ENCODE peak calls at places on chromosomes 11 and 22, in seven cellular contexts. One of them, this sample, is unnamed. For H3K4me1, the result is how much of the 10 kb centered on the place peaks cover.

GRCh38 chr22:29266564-29267461 is 968 bp downstream of the RHBDD3 start:
- DNase-seq in H9: no peak
- DNase-seq in H1: no peak
- DNase-seq in IMR-90: peak
- DNase-seq in mesendoderm: peak
- DNase-seq in trophoblast cell: no peak
- DNase-seq in neuronal stem cell: no peak
- DNase-seq in this sample: peak

GRCh38 chr11:111911563-111912401 is at the start of gene CRYAB:
- DNase-seq in H1: no peak
- DNase-seq in IMR-90: peak
- DNase-seq in trophoblast cell: peak
- DNase-seq in neuronal stem cell: no peak
- DNase-seq in H9: peak
- DNase-seq in mesendoderm: peak
- DNase-seq in this sample: peak

GRCh38 chr11:68827733-68828132 is 14.0 kb downstream of the CPT1A start:
- DNase-seq in H1: no peak
- DNase-seq in neuronal stem cell: no peak
- DNase-seq in mesendoderm: no peak
- DNase-seq in H9: no peak
- DNase-seq in trophoblast cell: no peak
- DNase-seq in IMR-90: no peak
- DNase-seq in this sample: no peak

GRCh38 chr11:94100253-94100652 is 28.4 kb upstream of the PANX1 start:
- DNase-seq in H1: no peak
- DNase-seq in trophoblast cell: no peak
- DNase-seq in neuronal stem cell: no peak
- DNase-seq in mesendoderm: no peak
- DNase-seq in IMR-90: no peak
- DNase-seq in H9: no peak
- DNase-seq in this sample: no peak

GRCh38 chr22:30495041-30495784 is 10.3 kb downstream of the SEC14L4 start:
- DNase-seq in mesendoderm: no peak
- DNase-seq in IMR-90: no peak
- DNase-seq in neuronal stem cell: no peak
- DNase-seq in trophoblast cell: no peak
- DNase-seq in H9: no peak
- DNase-seq in H1: no peak
- DNase-seq in this sample: no peak

GRCh38 chr11:15178214-15178613 is 63.5 kb downstream of the INSC start:
- DNase-seq in H9: no peak
- DNase-seq in IMR-90: no peak
- DNase-seq in H1: no peak
- DNase-seq in neuronal stem cell: no peak
- DNase-seq in mesendoderm: no peak
- DNase-seq in trophoblast cell: no peak
- DNase-seq in this sample: no peak

GRCh38 chr11:23974046-23974445 is 522.8 kb upstream of the LUZP2 start:
- DNase-seq in neuronal stem cell: peak
- DNase-seq in trophoblast cell: no peak
- DNase-seq in mesendoderm: no peak
- DNase-seq in IMR-90: no peak
- DNase-seq in H9: no peak
- DNase-seq in H1: no peak
- DNase-seq in this sample: no peak

GRCh38 chr11:44017443-44018126 is 30.2 kb upstream of the ACCSL start:
- DNase-seq in mesendoderm: no peak
- DNase-seq in IMR-90: no peak
- DNase-seq in neuronal stem cell: no peak
- DNase-seq in H9: no peak
- DNase-seq in H1: no peak
- DNase-seq in trophoblast cell: no peak
- DNase-seq in this sample: no peak

GRCh38 chr22:21984793-21985192 is 2.2 kb upstream of the TOP3B start:
- DNase-seq in neuronal stem cell: peak
- DNase-seq in IMR-90: peak
- DNase-seq in trophoblast cell: peak
- DNase-seq in mesendoderm: peak
- DNase-seq in H1: peak
- DNase-seq in H9: peak
- DNase-seq in this sample: peak

GRCh38 chr11:34165121-34165520 is 59.7 kb downstream of the NAT10 start:
- DNase-seq in trophoblast cell: no peak
- DNase-seq in H1: no peak
- DNase-seq in H9: no peak
- DNase-seq in mesendoderm: no peak
- DNase-seq in IMR-90: no peak
- DNase-seq in neuronal stem cell: no peak
- DNase-seq in this sample: no peak
- H2BK120ac ChIP-seq in trophoblast cell: no peak
- H2BK120ac ChIP-seq in H1: no peak
- H2BK120ac ChIP-seq in H9: no peak
- H2BK120ac ChIP-seq in mesendoderm: no peak
- H2BK120ac ChIP-seq in IMR-90: no peak
- H2BK120ac ChIP-seq in neuronal stem cell: no peak
- H2BK120ac ChIP-seq in this sample: no peak

DNA sequence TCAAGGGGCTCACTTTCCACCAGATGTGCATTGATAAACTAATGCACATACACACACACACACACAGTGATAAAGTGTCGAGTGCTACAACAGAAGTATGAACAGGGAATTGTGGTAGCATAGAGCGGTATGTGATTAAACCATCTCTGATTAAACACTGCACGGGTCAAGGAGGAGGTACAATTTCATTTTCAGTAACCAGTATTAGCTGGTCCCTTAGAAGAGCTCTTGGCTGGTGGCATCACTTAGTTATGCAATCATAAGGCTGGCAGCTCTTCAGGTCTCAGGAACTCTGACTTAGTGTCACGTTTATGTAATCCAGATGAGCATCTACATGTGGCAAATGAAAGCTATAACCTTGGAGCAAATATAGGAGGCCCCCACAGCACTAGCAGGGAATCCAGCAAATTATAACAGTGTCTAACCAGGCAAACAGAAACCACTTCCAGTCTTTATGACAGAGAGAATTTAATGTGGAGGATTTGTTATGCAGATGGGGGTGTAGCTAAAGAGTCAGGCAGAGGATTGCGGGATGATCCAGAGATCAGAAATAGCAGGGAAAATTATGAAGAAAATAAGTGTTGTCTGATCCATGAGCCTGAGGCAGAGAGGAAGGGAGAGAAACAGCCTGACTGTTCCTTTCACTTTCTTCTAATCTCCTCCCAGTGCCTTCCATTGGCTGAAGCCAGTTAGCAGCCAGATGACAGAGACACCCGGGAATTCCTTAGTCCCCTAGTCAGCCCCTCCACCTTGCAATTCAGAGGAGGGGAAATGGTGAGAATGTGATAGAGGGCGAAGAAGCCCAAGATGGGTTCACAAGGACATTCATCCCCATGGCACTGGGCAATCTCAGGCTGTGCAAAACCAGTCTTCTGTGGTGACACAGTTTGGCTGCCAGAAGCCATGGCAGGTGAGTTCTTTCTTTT is 533.1 kb upstream of the TENM4 start:
- DNase-seq in neuronal stem cell: peak
- DNase-seq in IMR-90: peak
- DNase-seq in trophoblast cell: no peak
- DNase-seq in mesendoderm: peak
- DNase-seq in H9: peak
- DNase-seq in H1: peak
- DNase-seq in this sample: peak
- H3K4me1 ChIP-seq in neuronal stem cell: under half
- H3K4me1 ChIP-seq in IMR-90: under half
- H3K4me1 ChIP-seq in trophoblast cell: under half
- H3K4me1 ChIP-seq in mesendoderm: under half
- H3K4me1 ChIP-seq in H9: under half
- H3K4me1 ChIP-seq in H1: under half
- H3K4me1 ChIP-seq in this sample: under half

DNA sequence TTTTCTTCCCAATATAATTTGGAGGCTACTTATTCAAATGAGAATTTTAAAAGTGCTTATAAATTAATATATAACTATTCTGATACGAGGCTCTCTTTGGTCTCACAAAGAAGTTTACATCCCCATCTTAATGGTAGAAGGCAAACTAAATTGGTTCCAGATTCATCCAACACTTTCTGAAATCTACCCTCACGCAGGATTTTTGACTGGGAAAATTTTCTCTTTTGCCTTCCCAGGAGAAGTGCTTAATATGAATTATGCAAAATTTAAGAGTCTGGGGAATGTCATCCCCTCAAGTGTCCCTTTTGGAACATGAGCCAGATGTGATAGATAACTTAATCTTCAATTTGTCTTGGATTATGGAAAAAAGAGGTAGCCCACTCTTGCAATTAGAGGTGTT is at the start of gene OR4C11:
- DNase-seq in mesendoderm: no peak
- DNase-seq in H1: no peak
- DNase-seq in neuronal stem cell: no peak
- DNase-seq in H9: no peak
- DNase-seq in IMR-90: no peak
- DNase-seq in trophoblast cell: no peak
- DNase-seq in this sample: no peak
- H2BK120ac ChIP-seq in mesendoderm: no peak
- H2BK120ac ChIP-seq in H1: no peak
- H2BK120ac ChIP-seq in neuronal stem cell: no peak
- H2BK120ac ChIP-seq in H9: no peak
- H2BK120ac ChIP-seq in IMR-90: no peak
- H2BK120ac ChIP-seq in trophoblast cell: no peak
- H2BK120ac ChIP-seq in this sample: no peak

GRCh38 chr11:701741-702513 is 4.1 kb upstream of the EPS8L2 start:
- DNase-seq in mesendoderm: no peak
- DNase-seq in neuronal stem cell: no peak
- DNase-seq in H9: no peak
- DNase-seq in IMR-90: no peak
- DNase-seq in trophoblast cell: no peak
- DNase-seq in H1: no peak
- DNase-seq in this sample: no peak

GRCh38 chr11:702731-703461 is 3.1 kb upstream of the EPS8L2 start:
- DNase-seq in H1: no peak
- DNase-seq in mesendoderm: no peak
- DNase-seq in H9: no peak
- DNase-seq in IMR-90: no peak
- DNase-seq in neuronal stem cell: no peak
- DNase-seq in trophoblast cell: no peak
- DNase-seq in this sample: no peak

GRCh38 chr11:704189-704798 is 1.7 kb upstream of the EPS8L2 start:
- DNase-seq in H9: no peak
- DNase-seq in trophoblast cell: no peak
- DNase-seq in IMR-90: no peak
- DNase-seq in mesendoderm: no peak
- DNase-seq in neuronal stem cell: no peak
- DNase-seq in H1: no peak
- DNase-seq in this sample: no peak

GRCh38 chr11:704799-705645 is 1.0 kb upstream of the EPS8L2 start:
- DNase-seq in trophoblast cell: peak
- DNase-seq in mesendoderm: no peak
- DNase-seq in H1: no peak
- DNase-seq in H9: peak
- DNase-seq in neuronal stem cell: no peak
- DNase-seq in IMR-90: no peak
- DNase-seq in this sample: no peak

DNA sequence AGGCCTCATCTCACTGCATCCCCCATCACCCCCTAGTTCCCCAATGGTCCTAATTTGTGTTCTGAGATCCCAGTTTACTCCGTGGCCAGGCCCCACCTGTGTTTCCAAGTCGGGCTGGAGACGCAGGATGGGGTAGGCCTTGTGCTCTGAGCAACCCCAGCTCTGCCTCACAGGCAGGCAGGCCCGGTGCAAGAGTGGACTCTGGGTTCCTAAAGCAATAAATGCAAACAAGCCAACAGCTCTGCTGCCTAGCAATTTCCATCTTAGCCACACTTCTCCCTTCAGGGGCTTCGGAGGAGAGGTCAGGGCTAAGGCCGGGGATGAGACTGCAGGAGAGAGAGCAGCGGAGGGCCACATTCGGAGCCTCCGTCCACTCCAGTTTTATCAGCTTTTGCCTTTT is 2.5 kb upstream of the EPS8L2 start:
- DNase-seq in mesendoderm: no peak
- DNase-seq in H1: no peak
- DNase-seq in neuronal stem cell: no peak
- DNase-seq in trophoblast cell: no peak
- DNase-seq in H9: no peak
- DNase-seq in IMR-90: no peak
- DNase-seq in this sample: no peak
- H3K4me1 ChIP-seq in mesendoderm: under half
- H3K4me1 ChIP-seq in H1: under half
- H3K4me1 ChIP-seq in neuronal stem cell: under half
- H3K4me1 ChIP-seq in trophoblast cell: under half
- H3K4me1 ChIP-seq in H9: under half
- H3K4me1 ChIP-seq in IMR-90: under half
- H3K4me1 ChIP-seq in this sample: half or more

DNA sequence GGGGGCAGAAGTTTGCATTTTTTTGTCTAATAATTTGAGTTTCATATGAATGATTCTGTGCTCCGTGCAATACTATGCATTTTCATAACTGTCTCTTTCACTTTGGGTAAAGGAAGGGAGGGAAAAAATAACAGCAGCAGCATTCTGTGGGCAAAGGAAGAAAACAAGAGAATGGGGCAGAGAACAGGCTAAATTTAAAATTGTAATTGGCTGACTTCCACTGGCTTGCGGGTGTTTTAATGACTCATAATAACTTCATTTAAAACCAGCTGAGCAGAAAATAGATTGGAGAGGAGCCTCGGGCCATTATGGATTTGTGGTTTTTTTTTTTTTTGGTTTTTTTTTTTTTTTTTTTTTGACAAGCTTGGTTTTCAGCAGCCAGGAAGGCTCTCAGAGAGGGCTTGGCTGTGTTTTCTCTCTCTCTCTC is 107.4 kb downstream of the ZBTB16 start:
- DNase-seq in mesendoderm: no peak
- DNase-seq in H9: no peak
- DNase-seq in neuronal stem cell: no peak
- DNase-seq in IMR-90: peak
- DNase-seq in H1: no peak
- DNase-seq in trophoblast cell: no peak
- DNase-seq in this sample: peak
- H2BK120ac ChIP-seq in mesendoderm: no peak
- H2BK120ac ChIP-seq in H9: no peak
- H2BK120ac ChIP-seq in neuronal stem cell: no peak
- H2BK120ac ChIP-seq in IMR-90: no peak
- H2BK120ac ChIP-seq in H1: no peak
- H2BK120ac ChIP-seq in trophoblast cell: no peak
- H2BK120ac ChIP-seq in this sample: no peak

DNA sequence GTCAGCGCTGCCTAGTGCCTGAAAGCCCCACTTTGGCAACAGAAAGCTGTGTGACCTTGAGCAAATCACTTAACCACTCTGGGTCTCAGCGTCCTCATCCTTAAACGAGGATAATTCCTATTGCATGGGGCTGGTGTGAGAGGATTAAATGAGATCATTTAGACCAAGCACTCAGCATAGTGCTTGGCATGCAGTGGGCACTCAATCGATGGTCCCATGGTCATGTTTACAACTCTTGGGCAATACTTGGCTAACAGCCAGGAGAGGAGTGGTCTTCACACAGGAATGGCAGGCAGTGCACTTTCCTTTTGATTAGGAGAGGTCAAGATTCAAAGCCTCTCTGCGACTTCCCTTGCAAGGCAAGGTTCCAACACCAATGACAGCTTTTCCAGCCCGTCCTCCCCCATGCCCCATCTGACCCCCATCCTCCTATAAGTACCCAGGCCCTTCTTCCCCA is 14.1 kb downstream of the TNKS1BP1 start:
- DNase-seq in trophoblast cell: peak
- DNase-seq in mesendoderm: no peak
- DNase-seq in IMR-90: peak
- DNase-seq in H9: no peak
- DNase-seq in neuronal stem cell: no peak
- DNase-seq in H1: no peak
- DNase-seq in this sample: no peak
- H3K4me1 ChIP-seq in trophoblast cell: under half
- H3K4me1 ChIP-seq in mesendoderm: under half
- H3K4me1 ChIP-seq in IMR-90: under half
- H3K4me1 ChIP-seq in H9: under half
- H3K4me1 ChIP-seq in neuronal stem cell: under half
- H3K4me1 ChIP-seq in H1: under half
- H3K4me1 ChIP-seq in this sample: half or more

This sample was measured in mesenchymal stem cell.